ENCODE peak calls at places on chromosome 20, in seven cellular contexts. One of them, this sample, is unnamed.

GRCh38 chr20:3971145-3971544 is 44.2 kb downstream of the RNF24 start:
- DNase-seq in T follicular helper cell: no peak
- DNase-seq in ovary: no peak
- DNase-seq in LoVo: no peak
- DNase-seq in psoas muscle: no peak
- DNase-seq in foreskin fibroblast: no peak
- DNase-seq in cardiac fibroblast: no peak
- DNase-seq in this sample: no peak

GRCh38 chr20:21436186-21436585 is 38.9 kb upstream of the NKX2-4 start:
- DNase-seq in ovary: no peak
- DNase-seq in cardiac fibroblast: peak; percentile 93
- DNase-seq in T follicular helper cell: no peak
- DNase-seq in foreskin fibroblast: peak; percentile 60
- DNase-seq in psoas muscle: no peak
- DNase-seq in LoVo: no peak
- DNase-seq in this sample: peak; percentile 69

GRCh38 chr20:62525014-62525413 is 49.2 kb upstream of the GATA5 start:
- DNase-seq in foreskin fibroblast: no peak
- DNase-seq in cardiac fibroblast: no peak
- DNase-seq in ovary: no peak
- DNase-seq in psoas muscle: no peak
- DNase-seq in T follicular helper cell: no peak
- DNase-seq in LoVo: no peak
- DNase-seq in this sample: no peak

GRCh38 chr20:15627501-15627903 is 945.7 kb downstream of the KIF16B start:
- DNase-seq in T follicular helper cell: no peak
- DNase-seq in foreskin fibroblast: no peak
- DNase-seq in cardiac fibroblast: no peak
- DNase-seq in LoVo: no peak
- DNase-seq in psoas muscle: no peak
- DNase-seq in ovary: no peak
- DNase-seq in this sample: no peak

GRCh38 chr20:63313349-63314014 is 20.5 kb downstream of the COL20A1 start:
- DNase-seq in psoas muscle: peak; percentile 8
- DNase-seq in cardiac fibroblast: no peak
- DNase-seq in T follicular helper cell: no peak
- DNase-seq in LoVo: no peak
- DNase-seq in ovary: no peak
- DNase-seq in foreskin fibroblast: no peak
- DNase-seq in this sample: no peak

GRCh38 chr20:50601511-50602431 is 89.6 kb downstream of the RIPOR3 start:
- DNase-seq in ovary: no peak
- DNase-seq in psoas muscle: no peak
- DNase-seq in foreskin fibroblast: no peak
- DNase-seq in T follicular helper cell: no peak
- DNase-seq in LoVo: no peak
- DNase-seq in cardiac fibroblast: no peak
- DNase-seq in this sample: no peak

GRCh38 chr20:38523697-38524096 is 51.1 kb downstream of the RALGAPB start:
- DNase-seq in T follicular helper cell: no peak
- DNase-seq in ovary: no peak
- DNase-seq in cardiac fibroblast: peak; percentile 77
- DNase-seq in LoVo: no peak
- DNase-seq in psoas muscle: no peak
- DNase-seq in foreskin fibroblast: peak; percentile 45
- DNase-seq in this sample: peak; percentile 69

GRCh38 chr20:59547596-59547995 is 56.7 kb upstream of the PHACTR3 start:
- DNase-seq in psoas muscle: no peak
- DNase-seq in ovary: no peak
- DNase-seq in T follicular helper cell: no peak
- DNase-seq in foreskin fibroblast: no peak
- DNase-seq in cardiac fibroblast: no peak
- DNase-seq in LoVo: no peak
- DNase-seq in this sample: no peak

GRCh38 chr20:23125159-23125558 is 39.0 kb upstream of the CD93 start:
- DNase-seq in cardiac fibroblast: no peak
- DNase-seq in T follicular helper cell: no peak
- DNase-seq in foreskin fibroblast: no peak
- DNase-seq in ovary: no peak
- DNase-seq in psoas muscle: no peak
- DNase-seq in LoVo: no peak
- DNase-seq in this sample: no peak

GRCh38 chr20:17525132-17525531 is 6.0 kb downstream of the BFSP1 start:
- DNase-seq in T follicular helper cell: no peak
- DNase-seq in ovary: no peak
- DNase-seq in cardiac fibroblast: no peak
- DNase-seq in foreskin fibroblast: no peak
- DNase-seq in psoas muscle: no peak
- DNase-seq in LoVo: no peak
- DNase-seq in this sample: no peak

GRCh38 chr20:2054911-2055310 is 46.7 kb upstream of the STK35 start:
- DNase-seq in ovary: no peak
- DNase-seq in psoas muscle: no peak
- DNase-seq in LoVo: no peak
- DNase-seq in cardiac fibroblast: no peak
- DNase-seq in foreskin fibroblast: no peak
- DNase-seq in T follicular helper cell: no peak
- DNase-seq in this sample: no peak

GRCh38 chr20:40462600-40462999 is 226.4 kb downstream of the MAFB start:
- DNase-seq in T follicular helper cell: no peak
- DNase-seq in foreskin fibroblast: no peak
- DNase-seq in LoVo: no peak
- DNase-seq in ovary: no peak
- DNase-seq in psoas muscle: no peak
- DNase-seq in cardiac fibroblast: no peak
- DNase-seq in this sample: no peak

GRCh38 chr20:50624351-50625016 is 66.9 kb downstream of the RIPOR3 start:
- DNase-seq in psoas muscle: no peak
- DNase-seq in T follicular helper cell: no peak
- DNase-seq in foreskin fibroblast: no peak
- DNase-seq in ovary: no peak
- DNase-seq in cardiac fibroblast: no peak
- DNase-seq in LoVo: no peak
- DNase-seq in this sample: no peak

GRCh38 chr20:63547484-63548480 is at the start of gene SRMS:
- DNase-seq in foreskin fibroblast: no peak
- DNase-seq in T follicular helper cell: no peak
- DNase-seq in LoVo: no peak
- DNase-seq in ovary: no peak
- DNase-seq in cardiac fibroblast: no peak
- DNase-seq in psoas muscle: no peak
- DNase-seq in this sample: no peak

GRCh38 chr20:62591122-62591468 is 51.2 kb upstream of the SLCO4A1 start:
- DNase-seq in psoas muscle: no peak
- DNase-seq in ovary: no peak
- DNase-seq in T follicular helper cell: no peak
- DNase-seq in foreskin fibroblast: no peak
- DNase-seq in cardiac fibroblast: no peak
- DNase-seq in LoVo: no peak
- DNase-seq in this sample: no peak

GRCh38 chr20:56285496-56285895 is 37.0 kb downstream of the MC3R start:
- DNase-seq in foreskin fibroblast: no peak
- DNase-seq in psoas muscle: no peak
- DNase-seq in LoVo: no peak
- DNase-seq in cardiac fibroblast: peak; percentile 3
- DNase-seq in ovary: no peak
- DNase-seq in T follicular helper cell: no peak
- DNase-seq in this sample: no peak

GRCh38 chr20:40966103-40966502 is 62.5 kb upstream of the TOP1 start:
- DNase-seq in cardiac fibroblast: peak; percentile 11
- DNase-seq in ovary: no peak
- DNase-seq in foreskin fibroblast: no peak
- DNase-seq in psoas muscle: no peak
- DNase-seq in T follicular helper cell: no peak
- DNase-seq in LoVo: no peak
- DNase-seq in this sample: no peak

GRCh38 chr20:60210779-60211617 is 252.8 kb downstream of the CDH26 start:
- DNase-seq in T follicular helper cell: peak; percentile 20
- DNase-seq in cardiac fibroblast: peak; percentile 70
- DNase-seq in ovary: peak; percentile 70
- DNase-seq in psoas muscle: peak; percentile 60
- DNase-seq in foreskin fibroblast: peak; percentile 56
- DNase-seq in LoVo: peak; percentile 45
- DNase-seq in this sample: peak; percentile 59

GRCh38 chr20:23669866-23670265 is 19.0 kb downstream of the CST4 start:
- DNase-seq in ovary: no peak
- DNase-seq in LoVo: no peak
- DNase-seq in psoas muscle: no peak
- DNase-seq in cardiac fibroblast: no peak
- DNase-seq in foreskin fibroblast: no peak
- DNase-seq in T follicular helper cell: no peak
- DNase-seq in this sample: no peak

This sample was measured in AG08395.